ENCODE peak calls at places on chromosome 20, in ten cellular contexts. O, V, W, N, P, F, U, C, L and T are unnamed samples.

GRCh38 chr20:4936851-4937412 is 64.4 kb downstream of the SLC23A2 start:
- DNase-seq in O (no peak), V (no peak), W (no peak), N (no peak), P (no peak), F (no peak), U (no peak), C (no peak), L (no peak), T (no peak)

GRCh38 chr20:14189794-14190402 is 147.5 kb downstream of the FLRT3 start:
- DNase-seq in O (peak; percentile 12), V (no peak), W (no peak), N (no peak), P (no peak), F (no peak), U (no peak), C (peak; percentile 51), L (no peak), T (no peak)

GRCh38 chr20:16607364-16608264 is 34.4 kb upstream of the KIF16B start:
- DNase-seq in O (no peak), V (no peak), W (no peak), N (no peak), P (no peak), F (no peak), U (no peak), C (no peak), L (no peak), T (no peak)

GRCh38 chr20:18272451-18272850 is 15.9 kb upstream of the ZNF133 start:
- DNase-seq in O (no peak), V (no peak), W (no peak), N (no peak), P (no peak), F (no peak), U (no peak), C (peak; percentile 32), L (no peak), T (no peak)

GRCh38 chr20:14979472-14979986 is 642.1 kb upstream of the FLRT3 start:
- DNase-seq in O (no peak), V (no peak), W (no peak), N (no peak), P (no peak), F (no peak), U (no peak), C (no peak), L (no peak), T (no peak)

GRCh38 chr20:57066126-57066900 is 200.1 kb downstream of the BMP7 start:
- DNase-seq in O (no peak), V (no peak), W (no peak), N (no peak), P (no peak), F (no peak), U (no peak), C (no peak), L (no peak), T (no peak)

GRCh38 chr20:38331814-38332213 is 14.5 kb upstream of the LBP start:
- DNase-seq in O (no peak), V (no peak), W (no peak), N (no peak), P (no peak), F (no peak), U (no peak), C (no peak), L (no peak), T (no peak)

GRCh38 chr20:17704589-17705317 is 5.0 kb downstream of the BANF2 start:
- DNase-seq in O (no peak), V (no peak), W (no peak), N (no peak), P (no peak), F (no peak), U (no peak), C (no peak), L (no peak), T (no peak)

GRCh38 chr20:63374532-63374931 is 13.4 kb upstream of the CHRNA4 start:
- DNase-seq in O (no peak), V (no peak), W (no peak), N (no peak), P (no peak), F (no peak), U (no peak), C (no peak), L (no peak), T (no peak)

GRCh38 chr20:25622450-25623224 is 1.2 kb downstream of the NANP start:
- DNase-seq in O (no peak), V (no peak), W (no peak), N (no peak), P (no peak), F (no peak), U (no peak), C (no peak), L (no peak), T (no peak)

GRCh38 chr20:47198254-47198671 is 158.2 kb downstream of the ZMYND8 start:
- DNase-seq in O (no peak), V (no peak), W (no peak), N (no peak), P (no peak), F (peak; percentile 40), U (no peak), C (peak; percentile 7), L (peak; percentile 71), T (no peak)

GRCh38 chr20:39021748-39022147 is 59.6 kb downstream of the DHX35 start:
- DNase-seq in O (no peak), V (no peak), W (no peak), N (no peak), P (no peak), F (no peak), U (no peak), C (no peak), L (peak; percentile 41), T (no peak)

GRCh38 chr20:61665746-61666470 is 399.8 kb downstream of the TAF4 start:
- DNase-seq in O (no peak), V (no peak), W (no peak), N (no peak), P (no peak), F (no peak), U (no peak), C (no peak), L (no peak), T (no peak)

GRCh38 chr20:61120595-61121515 is 131.2 kb upstream of the CDH4 start:
- DNase-seq in O (peak; percentile 66), V (peak; percentile 18), W (no peak), N (peak; percentile 68), P (no peak), F (peak; percentile 19), U (peak; percentile 5), C (peak; percentile 45), L (peak; percentile 57), T (no peak)

GRCh38 chr20:54103067-54103761 is 32.8 kb upstream of the BCAS1 start:
- DNase-seq in O (peak; percentile 99), V (peak; percentile 68), W (peak; percentile 47), N (peak; percentile 44), P (peak; percentile 33), F (peak; percentile 77), U (peak; percentile 64), C (peak; percentile 60), L (peak; percentile 86), T (peak; percentile 63)

GRCh38 chr20:1949306-1949705 is 44.6 kb downstream of the PDYN start:
- DNase-seq in O (no peak), V (no peak), W (no peak), N (no peak), P (no peak), F (no peak), U (no peak), C (peak; percentile 22), L (no peak), T (no peak)